ENCODE peak calls at places on chromosomes 3 and 15, in nine cellular contexts. M is cardiac fibroblast, J is PC-3, P is fibroblast of lung, N is pancreas, I is heart right ventricle, U is HepG2, W is A549, C is cardiac muscle cell. S is an unnamed sample.

GRCh38 chr3:177460100-177460499 is 262.8 kb upstream of the TBL1XR1 start:
- DNase-seq in M (no peak), J (no peak), P (no peak), N (no peak), I (no peak), U (no peak), W (no peak), C (peak), S (no peak)

GRCh38 chr3:108486910-108487309 is 23.5 kb downstream of the MYH15 start:
- DNase-seq in M (peak), J (peak), P (peak), N (no peak), I (peak), U (no peak), W (no peak), C (peak), S (peak)

GRCh38 chr15:76349301-76350070 is 12.9 kb downstream of the ISL2 start:
- DNase-seq in M (no peak), J (peak), P (no peak), N (no peak), I (no peak), U (no peak), W (no peak), C (no peak), S (peak)

GRCh38 chr15:50298340-50298739 is 32.8 kb upstream of the HDC start:
- DNase-seq in M (no peak), J (no peak), P (no peak), N (no peak), I (no peak), U (no peak), W (no peak), C (no peak), S (peak)

GRCh38 chr3:68441054-68441453 is 491.3 kb downstream of the TAFA4 start:
- DNase-seq in M (no peak), J (no peak), P (no peak), N (no peak), I (no peak), U (no peak), W (no peak), C (no peak), S (no peak)

GRCh38 chr3:150035400-150035799 is 64.7 kb upstream of the PFN2 start:
- DNase-seq in M (no peak), J (no peak), P (no peak), N (no peak), I (no peak), U (no peak), W (no peak), C (no peak), S (no peak)

GRCh38 chr15:94582368-94582767 is 351.0 kb downstream of the MCTP2 start:
- DNase-seq in M (peak), J (peak), P (no peak), N (no peak), I (no peak), U (peak), W (no peak), C (peak), S (no peak)

GRCh38 chr15:47437492-47437891 is 279.8 kb upstream of the SEMA6D start:
- DNase-seq in M (no peak), J (peak), P (no peak), N (no peak), I (no peak), U (no peak), W (no peak), C (no peak), S (no peak)

GRCh38 chr3:72120039-72120438 is 335.1 kb upstream of the PROK2 start:
- DNase-seq in M (no peak), J (no peak), P (no peak), N (no peak), I (no peak), U (no peak), W (no peak), C (no peak), S (no peak)

GRCh38 chr15:30990451-30991300 is 752 bp downstream of the MTMR10 start:
- DNase-seq in M (peak), J (peak), P (peak), N (no peak), I (no peak), U (peak), W (peak), C (no peak), S (peak)

GRCh38 chr3:43366466-43366865 is 80.1 kb downstream of the SNRK start:
- DNase-seq in M (peak), J (no peak), P (peak), N (no peak), I (peak), U (no peak), W (no peak), C (no peak), S (peak)

GRCh38 chr3:197926418-197926817 is 23.6 kb upstream of the RPL35A start:
- DNase-seq in M (no peak), J (no peak), P (no peak), N (no peak), I (no peak), U (no peak), W (no peak), C (no peak), S (no peak)

GRCh38 chr3:16148783-16149182 is 25.7 kb upstream of the GALNT15 start:
- DNase-seq in M (peak), J (no peak), P (peak), N (no peak), I (peak), U (no peak), W (no peak), C (peak), S (peak)

GRCh38 chr3:128498901-128499530 is 6.0 kb upstream of the GATA2 start:
- DNase-seq in M (no peak), J (no peak), P (no peak), N (no peak), I (no peak), U (no peak), W (no peak), C (no peak), S (no peak)

GRCh38 chr3:60610441-60611112 is 640.7 kb downstream of the FHIT start:
- DNase-seq in M (peak), J (no peak), P (peak), N (peak), I (peak), U (no peak), W (no peak), C (peak), S (peak)

GRCh38 chr3:182989566-182989965 is 9.2 kb upstream of the DCUN1D1 start:
- DNase-seq in M (no peak), J (peak), P (no peak), N (no peak), I (no peak), U (no peak), W (no peak), C (no peak), S (no peak)

GRCh38 chr15:75790631-75791336 is 52.5 kb upstream of the UBE2Q2 start:
- DNase-seq in M (no peak), J (no peak), P (no peak), N (no peak), I (no peak), U (no peak), W (no peak), C (no peak), S (no peak)

GRCh38 chr3:14839236-14839635 is 20.5 kb downstream of the FGD5 start:
- DNase-seq in M (no peak), J (no peak), P (no peak), N (no peak), I (no peak), U (no peak), W (no peak), C (no peak), S (no peak)

GRCh38 chr3:71989165-71989564 is 204.2 kb upstream of the PROK2 start:
- DNase-seq in M (peak), J (peak), P (peak), N (no peak), I (no peak), U (no peak), W (peak), C (peak), S (peak)

GRCh38 chr3:31495971-31496370 is 36.8 kb upstream of the STT3B start:
- DNase-seq in M (peak), J (peak), P (peak), N (no peak), I (no peak), U (no peak), W (no peak), C (peak), S (peak)

GRCh38 chr3:140941434-140942220 is at the start of gene SLC25A36:
- DNase-seq in M (peak), J (peak), P (peak), N (peak), I (peak), U (peak), W (peak), C (peak), S (peak)
- TF ChIP-seq CTCF in M (no peak), J (no peak), P (no peak), N (no peak), I (no peak), U (peak), W (no peak), C (peak), S (no peak)

DNA sequence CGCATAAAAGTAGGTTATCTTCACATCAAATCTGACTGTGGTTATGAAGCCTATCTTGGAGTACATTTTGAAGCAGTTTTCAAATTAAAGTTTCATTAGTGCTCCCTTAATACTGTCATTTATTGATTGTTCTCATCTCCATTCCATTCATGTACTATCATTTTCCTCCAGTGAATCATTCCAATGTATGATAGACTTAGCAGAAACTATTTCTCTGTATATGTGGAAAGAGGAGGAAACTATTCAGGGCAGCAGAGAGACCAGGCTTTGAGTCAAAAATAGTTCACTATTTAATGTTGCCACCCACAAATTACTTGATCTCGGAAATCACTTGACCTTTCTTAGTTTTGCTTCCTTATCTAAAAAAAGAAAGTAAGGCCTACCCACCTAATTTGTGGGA is 610.5 kb upstream of the ZNF385D start:
- DNase-seq in M (peak), J (no peak), P (no peak), N (no peak), I (no peak), U (no peak), W (no peak), C (peak), S (peak)
- H3K4me3 ChIP-seq in M (no peak), J (no peak), P (no peak), N (no peak), I (no peak), U (no peak), W (no peak), C (no peak), S (no peak)

DNA sequence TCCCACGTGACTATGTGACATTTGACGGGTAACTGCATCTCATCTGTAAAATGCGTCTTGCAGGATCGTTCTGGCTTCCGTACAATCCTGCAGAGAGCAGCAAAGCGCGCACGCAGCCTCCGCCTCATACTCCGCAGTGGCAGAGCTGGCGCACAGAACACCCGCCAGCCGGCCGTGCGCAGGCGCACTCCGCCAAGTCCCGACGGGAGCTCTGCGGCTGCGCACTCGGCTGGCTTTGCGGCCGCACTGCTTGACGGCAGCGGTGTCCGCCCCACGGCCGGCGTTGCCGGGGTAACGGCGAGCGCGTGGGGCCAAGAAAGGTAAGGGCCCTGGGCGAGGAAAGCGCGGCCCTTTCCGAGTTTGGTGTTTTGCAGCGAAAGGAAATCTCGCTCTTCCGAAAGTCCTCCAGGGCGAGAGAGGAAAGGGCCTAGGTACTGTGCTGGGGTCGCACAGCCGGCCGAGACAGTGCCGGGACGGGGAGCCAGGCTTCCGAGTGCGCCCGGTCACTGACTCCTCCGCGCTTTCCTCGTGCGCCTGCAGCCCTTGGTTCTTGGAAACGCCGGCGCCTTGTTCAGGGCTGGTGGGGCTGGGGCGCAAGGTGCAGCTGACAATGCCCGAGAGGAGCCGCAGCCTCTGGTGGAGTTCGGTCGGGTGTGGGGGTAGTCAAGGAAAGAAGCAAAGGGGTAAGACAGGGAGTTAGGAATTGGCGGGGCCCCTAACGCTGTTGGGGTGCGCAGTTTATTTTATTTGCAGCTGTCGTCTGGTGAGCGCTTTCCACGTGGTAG is at the start of gene TSEN2:
- DNase-seq in M (peak), J (peak), P (peak), N (peak), I (peak), U (peak), W (peak), C (peak), S (peak)
- TF ChIP-seq CTCF in M (no peak), J (no peak), P (peak), N (no peak), I (peak), U (peak), W (no peak), C (peak), S (peak)

GRCh38 chr3:188342991-188343732 is 189.2 kb downstream of the LPP start:
- DNase-seq in M (no peak), J (no peak), P (no peak), N (no peak), I (peak), U (no peak), W (no peak), C (no peak), S (no peak)
- H3K4me3 ChIP-seq in M (no peak), J (no peak), P (no peak), N (no peak), I (no peak), U (no peak), W (no peak), C (no peak), S (no peak)

DNA sequence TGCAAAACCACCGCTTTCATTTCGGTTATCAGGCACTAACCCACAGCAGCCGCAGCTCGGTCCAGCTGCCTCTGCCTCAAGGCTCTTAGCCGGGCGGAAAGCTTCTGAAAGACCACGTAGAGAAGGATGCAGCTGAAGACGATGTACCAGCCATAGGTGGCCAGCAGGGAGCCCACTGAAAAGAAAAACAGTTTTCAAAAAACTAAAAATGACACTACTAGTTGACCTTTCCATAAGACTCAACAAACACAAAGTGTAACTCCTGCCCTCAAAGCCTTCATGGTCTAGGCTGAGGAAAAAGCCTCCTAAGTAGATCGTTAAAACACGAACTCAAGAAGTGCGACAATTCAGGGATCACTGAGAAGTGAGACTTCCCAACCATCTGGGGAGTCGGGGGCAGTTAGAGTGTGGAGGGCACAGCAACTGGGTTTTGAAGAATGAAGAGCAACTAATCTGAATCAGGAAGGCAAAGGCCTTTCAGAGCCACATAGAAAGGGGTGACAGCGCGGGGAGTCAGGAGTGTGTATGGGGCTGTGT is 716 bp downstream of the SELENOS start:
- DNase-seq in M (peak), J (peak), P (peak), N (no peak), I (no peak), U (no peak), W (no peak), C (peak), S (peak)
- TF ChIP-seq CTCF in M (peak), J (peak), P (no peak), N (no peak), I (no peak), U (peak), W (peak), C (peak), S (peak)

S was measured in AG10803.